ENCODE peak calls at places on chromosomes 3 and 15, in six cellular contexts. L, Y, P, F, C and R are unnamed samples.

GRCh38 chr15:56532766-56533455 is 68.0 kb upstream of the MNS1 start:
- DNase-seq in L (no peak), Y (no peak), P (no peak), F (no peak), C (no peak), R (no peak)

GRCh38 chr3:13015286-13016082 is 57.7 kb downstream of the IQSEC1 start:
- DNase-seq in L (no peak), Y (no peak), P (no peak), F (no peak), C (no peak), R (no peak)

GRCh38 chr3:143036557-143036956 is 35.2 kb downstream of the U2SURP start:
- DNase-seq in L (no peak), Y (no peak), P (no peak), F (no peak), C (peak), R (no peak)

GRCh38 chr3:9879830-9880549 is at the start of gene CIDEC:
- DNase-seq in L (no peak), Y (no peak), P (no peak), F (no peak), C (no peak), R (no peak)

GRCh38 chr3:141367038-141367730 is 1.1 kb upstream of the ZBTB38 start:
- DNase-seq in L (no peak), Y (no peak), P (peak), F (no peak), C (peak), R (no peak)

GRCh38 chr3:197718904-197719303 is 17.8 kb downstream of the RUBCN start:
- DNase-seq in L (no peak), Y (no peak), P (peak), F (no peak), C (peak), R (peak)

GRCh38 chr3:187919018-187919417 is 173.8 kb upstream of the BCL6 start:
- DNase-seq in L (peak), Y (no peak), P (no peak), F (no peak), C (no peak), R (no peak)

GRCh38 chr3:105974381-105974780 is 105.6 kb upstream of the CBLB start:
- DNase-seq in L (no peak), Y (no peak), P (no peak), F (no peak), C (no peak), R (no peak)

GRCh38 chr3:69390771-69391170 is 4.9 kb upstream of the FRMD4B start:
- DNase-seq in L (no peak), Y (no peak), P (no peak), F (no peak), C (no peak), R (no peak)

GRCh38 chr15:72203507-72203837 is 5.9 kb upstream of the GRAMD2A start:
- DNase-seq in L (no peak), Y (no peak), P (peak), F (peak), C (peak), R (no peak)

GRCh38 chr15:57444877-57445513 is 68.7 kb downstream of the CGNL1 start:
- DNase-seq in L (no peak), Y (no peak), P (no peak), F (no peak), C (no peak), R (no peak)

GRCh38 chr3:67460841-67461240 is 193.6 kb downstream of the SUCLG2 start:
- DNase-seq in L (no peak), Y (no peak), P (peak), F (no peak), C (no peak), R (no peak)

GRCh38 chr3:14646589-14647413 is 4.8 kb upstream of the CCDC174 start:
- DNase-seq in L (no peak), Y (no peak), P (no peak), F (no peak), C (no peak), R (no peak)

GRCh38 chr3:186933801-186934200 is 3.5 kb downstream of the ST6GAL1 start:
- DNase-seq in L (no peak), Y (no peak), P (no peak), F (no peak), C (no peak), R (no peak)

GRCh38 chr15:96138985-96139384 is 191.5 kb upstream of the NR2F2 start:
- DNase-seq in L (no peak), Y (no peak), P (no peak), F (no peak), C (no peak), R (no peak)

GRCh38 chr15:42034628-42035177 is 13.9 kb upstream of the PLA2G4E start:
- DNase-seq in L (no peak), Y (no peak), P (no peak), F (no peak), C (no peak), R (no peak)

GRCh38 chr15:31270767-31271166 is 55.9 kb upstream of the KLF13 start:
- DNase-seq in L (no peak), Y (peak), P (no peak), F (peak), C (no peak), R (no peak)

GRCh38 chr3:124676236-124676635 is 54.0 kb upstream of the UMPS start:
- DNase-seq in L (no peak), Y (no peak), P (peak), F (no peak), C (no peak), R (no peak)

GRCh38 chr3:55402886-55403605 is 84.1 kb downstream of the WNT5A start:
- DNase-seq in L (no peak), Y (no peak), P (peak), F (no peak), C (peak), R (peak)

GRCh38 chr3:177516130-177517011 is 319.1 kb upstream of the TBL1XR1 start:
- DNase-seq in L (no peak), Y (no peak), P (peak), F (no peak), C (no peak), R (peak)

GRCh38 chr3:115092220-115092791 is 54.8 kb downstream of the ZBTB20 start:
- DNase-seq in L (peak), Y (peak), P (peak), F (peak), C (peak), R (peak)

GRCh38 chr3:155416500-155417118 is 123.1 kb upstream of the STRIT1 start:
- DNase-seq in L (no peak), Y (no peak), P (peak), F (no peak), C (peak), R (no peak)

GRCh38 chr3:125240496-125240895 is 27.9 kb upstream of the SLC12A8 start:
- DNase-seq in L (no peak), Y (no peak), P (peak), F (no peak), C (no peak), R (no peak)

GRCh38 chr3:115623414-115623868 is at the start of gene GAP43:
- DNase-seq in L (no peak), Y (no peak), P (peak), F (peak), C (peak), R (peak)

GRCh38 chr3:98680723-98681122 is 82.4 kb upstream of the ST3GAL6 start:
- DNase-seq in L (no peak), Y (no peak), P (peak), F (no peak), C (no peak), R (no peak)

GRCh38 chr3:4582634-4583033 is 89.5 kb downstream of the ITPR1 start:
- DNase-seq in L (no peak), Y (no peak), P (peak), F (no peak), C (no peak), R (no peak)

GRCh38 chr3:195891431-195892104 is 16.8 kb downstream of the TNK2 start:
- DNase-seq in L (no peak), Y (no peak), P (no peak), F (no peak), C (no peak), R (no peak)

GRCh38 chr15:26295331-26295730 is 432.2 kb upstream of the ATP10A start:
- DNase-seq in L (no peak), Y (no peak), P (no peak), F (no peak), C (no peak), R (no peak)

GRCh38 chr3:188037965-188038581 is 115.9 kb upstream of the LPP start:
- DNase-seq in L (no peak), Y (no peak), P (peak), F (no peak), C (no peak), R (no peak)

GRCh38 chr15:92883643-92884458 is 16.3 kb upstream of the CHD2 start:
- DNase-seq in L (no peak), Y (no peak), P (peak), F (no peak), C (peak), R (no peak)

GRCh38 chr15:92881838-92882696 is 18.1 kb upstream of the CHD2 start:
- DNase-seq in L (peak), Y (peak), P (peak), F (peak), C (peak), R (peak)

GRCh38 chr15:92881570-92881837 is 18.6 kb upstream of the CHD2 start:
- DNase-seq in L (no peak), Y (no peak), P (no peak), F (no peak), C (no peak), R (no peak)

GRCh38 chr15:92884459-92884812 is 15.7 kb upstream of the CHD2 start:
- DNase-seq in L (no peak), Y (no peak), P (no peak), F (no peak), C (no peak), R (no peak)

DNA sequence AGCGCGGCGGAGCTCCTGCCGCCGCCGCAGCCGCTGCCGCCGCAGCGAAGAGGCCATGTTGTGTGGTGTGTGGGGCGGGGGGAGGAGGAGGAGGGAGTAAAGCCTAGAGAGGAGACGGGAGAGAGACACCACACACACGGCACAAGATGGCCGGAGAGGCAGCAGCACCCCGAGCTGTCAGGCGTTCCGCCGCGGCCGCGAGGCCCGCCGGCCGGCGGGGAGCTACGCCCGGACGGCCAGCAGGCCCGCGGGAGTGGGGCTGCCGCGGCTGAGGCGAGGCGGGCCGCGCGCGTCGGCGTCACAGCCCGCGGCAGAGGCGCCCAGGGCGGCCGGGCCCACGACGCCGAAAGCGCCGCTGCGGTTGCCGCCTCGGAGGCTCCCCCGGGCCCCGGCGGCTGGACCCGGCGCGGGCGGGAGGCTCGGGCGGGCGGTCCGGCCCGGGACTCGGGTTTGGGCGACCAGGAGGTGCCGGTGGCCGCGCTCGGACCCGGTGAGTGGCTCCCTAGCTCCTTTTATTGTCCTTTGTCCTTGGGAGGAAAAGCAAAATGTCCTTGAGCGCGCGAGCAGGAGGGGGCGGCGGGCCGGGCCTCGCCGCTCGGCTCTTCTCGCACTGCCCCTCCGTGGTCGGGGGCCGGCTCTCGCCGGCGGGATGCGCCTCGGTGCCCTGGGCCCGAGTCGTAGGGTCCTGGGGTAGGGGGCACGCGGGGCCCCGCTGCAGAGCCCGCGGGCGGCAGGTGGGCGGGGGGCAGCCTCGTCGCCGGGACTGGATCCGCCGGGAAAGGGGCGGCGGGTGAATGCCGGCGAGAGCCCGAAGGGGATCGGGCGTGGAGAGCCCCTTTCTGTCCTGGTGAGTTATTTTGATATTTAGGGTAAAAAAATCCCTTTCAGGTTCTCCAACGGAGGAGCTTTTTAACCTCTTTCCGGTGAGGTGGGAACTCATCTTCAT is 17.2 kb upstream of the CHD2 start:
- DNase-seq in L (no peak), Y (peak), P (no peak), F (peak), C (no peak), R (no peak)
- TF ChIP-seq SMC3 in L (peak), Y (peak), P (no peak), F (no peak), C (peak), R (no peak)

DNA sequence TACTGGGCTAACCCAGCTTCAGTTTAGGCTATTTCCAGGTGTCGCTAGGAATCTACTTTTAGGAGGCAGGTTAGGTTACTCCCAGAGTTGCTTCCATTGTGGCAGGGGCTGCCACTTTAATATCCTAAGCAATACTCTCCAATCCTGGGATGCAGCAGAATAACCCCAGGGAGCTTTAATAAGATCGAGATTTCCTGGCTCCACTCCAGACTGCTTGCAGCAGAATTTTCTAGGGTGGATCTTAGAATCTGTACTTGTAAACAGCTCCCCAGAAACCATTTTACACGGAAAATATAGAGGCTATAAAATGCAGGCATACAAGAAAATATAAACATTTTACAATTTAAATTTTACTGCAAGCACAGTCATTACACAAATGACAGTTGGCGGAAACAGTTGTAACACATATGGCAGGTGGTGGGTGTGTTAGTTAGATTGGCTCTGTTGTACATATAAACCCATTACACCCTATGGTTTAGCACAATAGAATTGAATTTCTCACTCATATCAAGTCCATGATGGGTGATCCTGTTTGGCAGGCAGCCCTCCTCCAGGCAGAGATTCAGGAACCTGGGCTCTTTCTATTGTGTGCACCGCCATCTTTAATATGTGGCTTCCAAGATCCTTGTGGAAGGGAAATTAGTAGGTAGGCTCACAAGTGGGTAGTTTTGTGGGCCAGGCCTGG is 34.9 kb upstream of the TNFAIP8L3 start:
- DNase-seq in L (no peak), Y (no peak), P (no peak), F (no peak), C (no peak), R (no peak)
- TF ChIP-seq SMC3 in L (no peak), Y (no peak), P (no peak), F (no peak), C (no peak), R (no peak)

DNA sequence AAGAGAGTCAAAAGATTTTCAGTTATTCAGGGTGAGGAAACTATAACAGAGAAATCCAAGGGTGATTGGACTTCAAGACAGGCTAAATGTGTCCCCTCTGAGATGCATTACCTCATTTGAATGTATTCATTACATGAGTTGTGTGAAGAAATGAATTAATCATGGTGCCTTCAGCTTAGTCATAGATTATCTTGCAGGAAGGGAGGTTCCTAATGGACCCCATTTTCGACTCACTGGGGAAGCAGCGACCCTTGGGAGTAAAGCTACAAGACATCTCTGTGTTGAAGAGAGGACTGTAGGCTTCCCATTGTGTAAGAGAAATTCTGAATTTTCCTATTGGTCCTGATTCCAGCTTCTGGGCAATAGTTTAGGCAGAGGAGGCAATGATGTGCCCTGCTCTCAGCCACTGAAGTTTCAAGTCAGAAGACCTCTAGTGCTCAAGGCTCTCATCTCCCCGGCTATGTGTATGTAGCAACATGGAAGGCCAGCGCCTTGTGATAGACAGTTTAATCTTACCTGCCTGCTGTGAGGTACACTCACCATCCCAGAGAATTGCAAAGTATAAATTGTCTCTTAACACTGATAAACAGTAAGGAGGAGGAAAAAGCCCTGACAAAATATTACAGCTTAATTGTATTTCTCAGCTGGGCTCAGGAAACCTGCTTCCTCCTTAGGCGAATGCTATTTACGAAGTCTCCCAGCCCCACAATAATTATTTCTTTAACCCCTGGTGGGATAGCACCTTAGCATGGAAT is 133.8 kb downstream of the PDCD6IP start:
- DNase-seq in L (no peak), Y (no peak), P (no peak), F (no peak), C (no peak), R (no peak)
- TF ChIP-seq SMC3 in L (no peak), Y (no peak), P (no peak), F (no peak), C (no peak), R (no peak)

GRCh38 chr3:152202976-152203626 is 65.6 kb upstream of the MBNL1 start:
- DNase-seq in L (no peak), Y (peak), P (no peak), F (no peak), C (peak), R (no peak)

GRCh38 chr3:152203677-152204076 is 65.1 kb upstream of the MBNL1 start:
- DNase-seq in L (no peak), Y (no peak), P (peak), F (no peak), C (no peak), R (no peak)

GRCh38 chr3:152206243-152206642 is 62.5 kb upstream of the MBNL1 start:
- DNase-seq in L (no peak), Y (no peak), P (no peak), F (no peak), C (no peak), R (no peak)

GRCh38 chr3:152205097-152205593 is 63.6 kb upstream of the MBNL1 start:
- DNase-seq in L (no peak), Y (no peak), P (no peak), F (no peak), C (no peak), R (no peak)

GRCh38 chr3:152204218-152204617 is 64.5 kb upstream of the MBNL1 start:
- DNase-seq in L (no peak), Y (no peak), P (no peak), F (no peak), C (no peak), R (no peak)
- TF ChIP-seq SMC3 in L (no peak), Y (no peak), P (no peak), F (no peak), C (no peak), R (no peak)

GRCh38 chr3:171056528-171056927 is 30.0 kb upstream of the SLC2A2 start:
- DNase-seq in L (no peak), Y (no peak), P (peak), F (no peak), C (peak), R (peak)
- TF ChIP-seq SMC3 in L (no peak), Y (no peak), P (no peak), F (no peak), C (no peak), R (no peak)

DNA sequence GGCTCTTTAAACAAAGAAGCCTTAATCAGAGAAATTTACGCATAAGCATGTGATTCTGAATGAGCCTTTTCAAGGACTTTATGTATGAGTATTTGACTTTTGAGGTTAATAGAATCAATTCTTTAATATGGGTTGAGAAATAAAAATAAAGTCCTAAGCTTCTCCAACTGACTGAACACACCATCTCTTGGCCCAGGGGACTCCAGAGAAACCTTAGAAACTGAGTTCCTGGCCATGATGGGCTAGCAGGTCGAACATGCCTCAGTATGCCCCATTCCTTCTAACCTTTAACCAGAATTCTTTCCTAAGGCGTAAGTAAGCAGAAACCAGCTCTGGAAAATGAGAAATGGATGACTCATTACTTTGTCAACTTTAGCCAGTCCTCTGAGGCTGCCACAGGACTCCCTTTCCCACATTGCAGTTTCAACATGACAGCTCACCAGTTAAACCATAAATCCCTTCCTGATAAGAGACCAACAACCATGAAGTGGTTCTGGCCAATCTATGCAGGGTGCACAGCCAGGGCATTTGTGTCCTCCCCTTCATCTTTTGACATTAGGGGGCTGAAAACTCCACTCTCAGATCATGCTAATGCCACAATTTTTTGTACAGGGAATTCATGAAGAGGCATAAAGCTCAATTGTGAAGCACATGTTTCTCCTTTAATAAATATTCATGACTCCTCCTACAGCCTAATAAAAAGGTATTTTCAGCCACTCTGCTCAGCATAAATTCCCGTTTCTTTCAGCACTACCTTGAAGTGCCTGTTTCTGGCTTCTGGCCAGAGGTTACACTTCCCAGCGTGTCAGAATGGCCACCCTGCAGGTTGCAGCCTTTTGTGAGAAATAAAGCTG is 33.3 kb downstream of the TM4SF18 start:
- DNase-seq in L (peak), Y (no peak), P (peak), F (no peak), C (peak), R (peak)
- TF ChIP-seq SMC3 in L (no peak), Y (no peak), P (no peak), F (no peak), C (peak), R (no peak)